ENCODE peak calls at places on chromosomes 6 and 20, in four cellular contexts. L is WTC11, J is HepG2, U is K562. A is an unnamed sample.

GRCh38 chr6:31010393-31011060 is at the start of gene MUC22:
- DNase-seq in L (no peak), U (no peak), J (no peak), A (no peak)

GRCh38 chr20:51366155-51366886 is 176.2 kb downstream of the NFATC2 start:
- DNase-seq in J (no peak), L (no peak), U (peak), A (no peak)

GRCh38 chr6:169266746-169267629 is 13.3 kb upstream of the THBS2 start:
- DNase-seq in U (no peak), L (no peak), J (no peak), A (no peak)

GRCh38 chr6:40692311-40692710 is 105.1 kb upstream of the LRFN2 start:
- DNase-seq in U (no peak), J (no peak), L (no peak), A (no peak)

GRCh38 chr6:117597755-117598154 is 4.6 kb downstream of the GOPC start:
- DNase-seq in U (no peak), J (no peak), L (no peak), A (no peak)

GRCh38 chr20:43669332-43669731 is 2.4 kb downstream of the MYBL2 start:
- DNase-seq in L (no peak), U (no peak), J (no peak), A (no peak)

GRCh38 chr20:62944184-62944583 is 6.2 kb downstream of the GID8 start:
- DNase-seq in U (no peak), L (no peak), J (no peak), A (no peak)

GRCh38 chr20:4773736-4774135 is 52.0 kb downstream of the PRND start:
- DNase-seq in J (no peak), L (no peak), U (no peak), A (no peak)

GRCh38 chr6:139148557-139149220 is 13.8 kb downstream of the HECA start:
- DNase-seq in L (no peak), J (no peak), U (no peak), A (no peak)

GRCh38 chr6:114151070-114151685 is 180.2 kb upstream of the HDAC2 start:
- DNase-seq in J (no peak), L (no peak), U (no peak), A (no peak)

GRCh38 chr6:169961772-169962561 is 210.5 kb downstream of the ERMARD start:
- DNase-seq in L (peak), U (no peak), J (no peak), A (no peak)

GRCh38 chr6:105560611-105561066 is 157.8 kb upstream of the PREP start:
- DNase-seq in U (no peak), L (no peak), J (no peak), A (no peak)

GRCh38 chr6:109978174-109979032 is at the start of gene GPR6:
- DNase-seq in U (peak), J (peak), L (peak), A (peak)

GRCh38 chr20:59032023-59032712 is at the start of gene ATP5F1E:
- DNase-seq in J (peak), U (peak), L (peak), A (peak)

GRCh38 chr6:99458319-99458718 is 33.2 kb upstream of the PNISR start:
- DNase-seq in J (peak), L (no peak), U (peak), A (peak)

GRCh38 chr6:158441639-158442308 is 118.1 kb upstream of the TMEM181 start:
- DNase-seq in L (no peak), J (no peak), U (no peak), A (no peak)

GRCh38 chr20:21936720-21937380 is 231.4 kb downstream of the PAX1 start:
- DNase-seq in U (no peak), J (no peak), L (no peak), A (no peak)

GRCh38 chr6:120918137-120918536 is 416.1 kb downstream of the TBC1D32 start:
- DNase-seq in L (no peak), U (no peak), J (no peak), A (no peak)

GRCh38 chr6:32529697-32530429 is at the start of gene HLA-DRB5:
- DNase-seq in L (no peak), J (no peak), U (no peak), A (no peak)

GRCh38 chr6:36850001-36850400 is 10.8 kb upstream of the CPNE5 start:
- DNase-seq in U (no peak), L (no peak), J (no peak), A (no peak)

GRCh38 chr6:48474764-48475674 is 364.0 kb upstream of the PTCHD4 start:
- DNase-seq in J (no peak), L (no peak), U (no peak), A (no peak)

GRCh38 chr6:142474446-142475289 is 172.9 kb downstream of the ADGRG6 start:
- DNase-seq in U (peak), L (peak), J (peak), A (peak)

GRCh38 chr20:16062661-16063591 is 510.3 kb downstream of the KIF16B start:
- DNase-seq in L (no peak), U (no peak), J (no peak), A (no peak)

GRCh38 chr6:68559052-68559451 is 76.0 kb upstream of the ADGRB3 start:
- DNase-seq in L (no peak), U (peak), J (no peak), A (peak)

GRCh38 chr20:10758446-10758845 is 84.6 kb upstream of the JAG1 start:
- DNase-seq in L (no peak), J (peak), U (no peak), A (no peak)

GRCh38 chr20:25339608-25340007 is 51.0 kb downstream of the ABHD12 start:
- DNase-seq in J (peak), L (no peak), U (no peak), A (no peak)

GRCh38 chr20:3577366-3577765 is 85.8 kb downstream of the GFRA4 start:
- DNase-seq in U (no peak), J (no peak), L (no peak), A (no peak)

GRCh38 chr6:20670750-20671149 is 136.5 kb downstream of the CDKAL1 start:
- DNase-seq in J (no peak), U (no peak), L (no peak), A (no peak)

GRCh38 chr20:18090044-18090443 is 32.3 kb upstream of the OVOL2 start:
- DNase-seq in U (peak), J (peak), L (no peak), A (no peak)

GRCh38 chr20:59682603-59683002 is 78.3 kb downstream of the PHACTR3 start:
- DNase-seq in U (no peak), J (no peak), L (no peak), A (no peak)

GRCh38 chr6:72219536-72219935 is 333.2 kb downstream of the RIMS1 start:
- DNase-seq in U (no peak), J (no peak), L (no peak), A (no peak)

GRCh38 chr6:14452567-14453527 is 335.3 kb downstream of the CD83 start:
- DNase-seq in L (no peak), U (peak), J (no peak), A (no peak)

GRCh38 chr20:6122111-6122872 is 538 bp downstream of the FERMT1 start:
- DNase-seq in L (peak), J (peak), U (no peak), A (no peak)

GRCh38 chr20:38303908-38304379 is at the start of gene BPI:
- DNase-seq in J (no peak), U (peak), L (no peak), A (no peak)

GRCh38 chr20:18312723-18313122 is 24.4 kb downstream of the ZNF133 start:
- DNase-seq in U (no peak), L (no peak), J (no peak), A (no peak)

GRCh38 chr6:163489584-163489983 is 75.1 kb downstream of the QKI start:
- DNase-seq in J (no peak), U (no peak), L (no peak), A (no peak)

GRCh38 chr20:14790771-14791517 is 453.5 kb upstream of the FLRT3 start:
- DNase-seq in L (no peak), J (no peak), U (no peak), A (no peak)

DNA sequence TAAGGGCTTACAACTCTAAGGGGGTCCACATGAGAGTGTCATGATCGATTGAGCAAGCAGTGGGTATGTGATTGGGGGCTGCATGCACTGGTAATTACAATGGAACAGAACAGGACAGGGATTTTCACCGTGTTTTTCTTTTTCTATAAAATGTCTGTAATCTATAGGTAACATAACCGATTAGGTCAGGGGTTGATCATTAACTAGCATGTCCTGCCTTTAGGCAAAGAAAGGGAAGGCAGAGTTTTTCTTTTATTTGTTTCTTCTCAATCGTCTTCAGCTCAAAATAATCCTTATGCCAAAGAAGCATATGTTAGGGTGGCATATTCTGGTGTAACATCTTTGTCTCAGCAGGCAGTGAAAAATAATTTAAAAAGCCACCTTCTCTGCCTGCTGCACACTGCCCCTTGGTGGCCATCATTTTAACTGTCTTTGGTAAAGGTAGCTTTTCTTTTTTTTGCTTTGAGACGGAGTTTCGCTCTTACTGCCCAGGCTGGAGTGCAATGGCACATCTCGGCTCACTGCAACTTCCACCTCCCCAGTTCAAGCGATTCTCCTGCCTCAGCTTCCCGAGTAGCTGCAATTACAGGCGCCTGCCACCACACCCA is 9.7 kb upstream of the CEP43 start:
- DNase-seq in U (peak), L (peak), J (peak), A (no peak)
- TF ChIP-seq ELF4 in U (no peak), L (no peak), J (no peak), A (no peak)

DNA sequence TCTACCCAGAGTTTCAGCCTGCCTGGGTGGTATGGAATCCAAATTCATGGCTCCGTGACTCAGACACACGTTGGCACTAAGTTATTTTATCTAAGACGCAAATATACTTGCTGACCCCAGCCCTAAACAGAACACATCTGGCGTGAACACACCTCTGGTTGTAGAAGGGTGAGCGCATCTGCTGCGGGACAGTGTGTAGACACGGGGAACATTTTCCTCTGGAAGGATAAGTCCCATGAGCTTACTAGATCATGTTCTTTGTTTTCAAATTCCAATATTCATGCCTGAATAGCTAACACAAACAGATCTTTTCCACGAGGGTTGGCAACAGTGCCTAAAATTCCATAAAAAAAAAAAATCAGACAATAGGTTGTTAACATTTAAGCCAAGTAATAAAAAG is 87.8 kb downstream of the TMEM170B start:
- DNase-seq in U (no peak), J (no peak), L (no peak), A (no peak)
- TF ChIP-seq ELF4 in U (no peak), J (no peak), L (no peak), A (no peak)

DNA sequence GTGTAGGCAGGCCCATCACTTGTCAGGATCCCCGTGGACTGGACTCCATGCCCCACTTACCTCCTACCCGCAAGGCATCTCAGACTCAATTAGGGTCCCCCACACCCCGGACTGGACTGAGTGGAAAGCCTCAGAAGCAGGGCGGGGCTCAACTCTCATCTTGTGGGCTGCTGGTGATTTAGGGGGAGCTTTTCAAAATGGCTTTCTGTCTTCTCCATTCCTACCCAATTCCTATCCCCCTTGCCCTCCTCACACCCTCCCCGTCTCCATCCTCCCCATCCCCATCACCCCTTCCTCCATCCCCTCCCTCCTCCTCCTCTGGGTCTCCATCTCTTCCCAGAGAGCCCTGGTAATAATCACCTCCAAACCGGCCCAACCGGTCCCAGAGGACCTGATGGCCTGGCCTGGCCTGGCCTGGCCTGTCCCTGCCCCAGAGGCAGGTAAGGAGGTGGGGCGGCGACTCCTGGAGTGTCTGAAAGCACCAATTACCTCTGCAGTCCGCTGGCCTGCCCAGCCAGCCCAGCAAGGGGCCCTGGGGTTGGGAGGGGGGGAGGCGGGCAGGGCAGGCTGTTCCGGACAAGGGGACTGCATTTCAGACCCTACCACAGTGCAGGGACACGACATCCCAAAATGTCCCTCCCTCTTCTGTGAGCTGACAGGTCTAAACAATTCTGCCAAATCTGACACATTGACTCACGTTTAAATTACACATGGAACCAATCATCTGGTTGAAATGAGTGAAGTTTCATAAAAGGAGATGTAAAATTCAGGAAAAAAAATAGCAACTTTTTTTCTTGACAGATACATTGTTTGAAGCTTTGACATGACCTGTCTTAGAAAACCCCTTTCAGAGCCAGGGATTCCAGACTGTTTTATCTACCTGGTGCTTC is 24.8 kb downstream of the MAFB start:
- DNase-seq in J (no peak), L (peak), U (no peak), A (no peak)
- TF ChIP-seq ELF4 in J (no peak), L (no peak), U (no peak), A (no peak)

DNA sequence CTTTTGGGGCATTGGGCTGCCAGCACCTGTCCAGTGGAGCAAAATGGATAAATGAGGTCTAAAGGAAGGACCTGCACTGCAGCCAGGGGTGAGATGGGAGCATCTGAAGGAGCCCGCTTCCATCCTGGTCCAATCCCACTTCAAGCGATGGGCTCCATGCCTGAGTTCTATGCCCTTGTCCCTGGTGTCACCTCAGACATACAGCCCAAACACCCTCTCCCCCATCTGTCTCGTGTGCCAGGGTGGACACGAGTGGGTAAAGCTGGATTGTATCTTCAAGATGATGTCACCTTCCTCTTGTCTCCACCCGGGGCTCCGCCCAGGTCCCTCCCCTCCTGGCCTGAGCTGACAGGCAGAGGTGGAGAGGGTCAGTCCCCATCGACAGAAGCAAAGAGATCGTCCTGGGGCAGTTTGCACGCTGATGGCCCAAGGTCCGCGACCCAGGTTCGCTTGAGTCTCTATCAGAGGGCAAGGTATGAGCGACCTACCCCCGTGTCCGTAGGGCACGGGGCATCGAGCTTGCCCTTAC is 544 bp downstream of the SMIM29 start:
- DNase-seq in L (peak), J (peak), U (peak), A (peak)
- TF ChIP-seq ELF4 in L (no peak), J (no peak), U (no peak), A (no peak)